ENCODE peak calls at places on chromosomes 1 and 21, in eight cellular contexts. O is pancreas, C is upper lobe of right lung, T is PC-3, F is suprapubic skin, E is endothelial cell of umbilical vein, I is gastrocnemius medialis, L is fibroblast of lung. Y is an unnamed sample.
A peak's percentile ranks its signal among the peaks of the same experiment; 100 is the strongest.

GRCh38 chr1:154733621-154734020 is 125.6 kb upstream of the ADAR start:
- DNase-seq in O (no peak), C (no peak), T (no peak), F (peak; percentile 60), E (no peak), I (no peak), L (no peak), Y (no peak)

GRCh38 chr21:25688284-25689035 is 46.2 kb downstream of the ATP5PF start:
- DNase-seq in O (no peak), C (no peak), T (no peak), F (no peak), E (peak; percentile 62), I (no peak), L (no peak), Y (no peak)

GRCh38 chr1:165883056-165883455 is 55.6 kb downstream of the UCK2 start:
- DNase-seq in O (no peak), C (no peak), T (peak; percentile 79), F (no peak), E (no peak), I (no peak), L (no peak), Y (no peak)

GRCh38 chr1:226938903-226939438 is 1.1 kb upstream of the COQ8A start:
- DNase-seq in O (no peak), C (no peak), T (peak; percentile 74), F (no peak), E (peak; percentile 55), I (no peak), L (peak; percentile 66), Y (no peak)

GRCh38 chr1:224791362-224791941 is 138.0 kb upstream of the DNAH14 start:
- DNase-seq in O (no peak), C (no peak), T (no peak), F (no peak), E (no peak), I (no peak), L (no peak), Y (no peak)

GRCh38 chr1:112618114-112618720 is 724 bp downstream of the ST7L start:
- DNase-seq in O (no peak), C (no peak), T (no peak), F (no peak), E (peak; percentile 64), I (no peak), L (peak; percentile 32), Y (no peak)

GRCh38 chr21:37157938-37158337 is 84.9 kb downstream of the TTC3 start:
- DNase-seq in O (no peak), C (no peak), T (no peak), F (no peak), E (no peak), I (no peak), L (no peak), Y (no peak)

GRCh38 chr1:54403808-54404261 is 2.4 kb downstream of the SSBP3 start:
- DNase-seq in O (no peak), C (no peak), T (peak; percentile 60), F (no peak), E (peak; percentile 62), I (no peak), L (peak; percentile 60), Y (no peak)

GRCh38 chr1:155166373-155167165 is 6.5 kb downstream of the KRTCAP2 start:
- DNase-seq in O (no peak), C (peak; percentile 70), T (no peak), F (peak; percentile 78), E (peak; percentile 86), I (peak; percentile 40), L (peak; percentile 14), Y (no peak)

GRCh38 chr1:207518608-207519239 is 22.8 kb downstream of the CR1 start:
- DNase-seq in O (no peak), C (no peak), T (no peak), F (no peak), E (no peak), I (no peak), L (no peak), Y (no peak)

GRCh38 chr1:2969870-2970291 is 51.4 kb upstream of the ACTRT2 start:
- DNase-seq in O (no peak), C (peak; percentile 43), T (no peak), F (peak; percentile 19), E (no peak), I (no peak), L (no peak), Y (no peak)

GRCh38 chr1:221987860-221988520 is 246.1 kb upstream of the DUSP10 start:
- DNase-seq in O (no peak), C (no peak), T (peak; percentile 95), F (no peak), E (no peak), I (no peak), L (peak; percentile 83), Y (no peak)

GRCh38 chr1:28147264-28148094 is 29.0 kb downstream of the PTAFR start:
- DNase-seq in O (no peak), C (no peak), T (peak; percentile 15), F (no peak), E (no peak), I (no peak), L (no peak), Y (no peak)

GRCh38 chr1:161054805-161055204 is 9.0 kb upstream of the USF1 start:
- DNase-seq in O (no peak), C (no peak), T (no peak), F (no peak), E (no peak), I (no peak), L (no peak), Y (no peak)

GRCh38 chr1:201706109-201706508 is 122.8 kb upstream of the IPO9 start:
- DNase-seq in O (no peak), C (no peak), T (no peak), F (no peak), E (no peak), I (no peak), L (no peak), Y (no peak)

GRCh38 chr1:169545472-169545871 is 40.8 kb downstream of the F5 start:
- DNase-seq in O (no peak), C (no peak), T (no peak), F (no peak), E (no peak), I (no peak), L (no peak), Y (no peak)

DNA sequence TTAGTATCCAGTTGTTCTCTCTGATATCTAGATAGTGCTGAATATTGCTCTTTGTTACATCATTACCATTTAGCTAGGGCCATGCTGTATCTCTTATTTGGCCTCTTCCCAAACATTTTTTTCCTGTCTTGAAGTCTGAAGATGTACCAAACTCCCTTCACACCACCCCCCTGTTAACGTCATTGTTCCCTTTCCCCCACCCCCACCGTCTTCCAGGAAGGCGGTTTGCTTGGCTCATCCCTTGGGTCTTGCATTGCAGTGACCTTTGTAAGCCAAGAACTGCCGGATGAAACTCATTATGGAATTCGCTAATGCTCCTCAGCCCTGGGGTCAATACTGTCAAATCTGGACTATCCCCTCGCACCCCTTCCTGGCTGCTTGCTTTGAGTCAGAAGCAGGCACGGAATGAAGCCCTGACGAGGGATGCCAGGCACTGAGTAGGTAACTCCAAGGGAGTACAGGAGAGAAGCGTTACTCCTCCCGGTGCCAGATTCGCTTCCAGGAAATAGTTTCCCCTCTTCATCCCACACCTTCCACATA is 283.1 kb downstream of the TM2D1 start:
- DNase-seq in O (no peak), C (no peak), T (no peak), F (no peak), E (no peak), I (peak; percentile 13), L (peak; percentile 90), Y (no peak)
- H3K4me1 ChIP-seq in O (no peaks in the 10 kb centered on the region), C (peaks cover 16% of the 10 kb centered on the region), T (no peaks in the 10 kb centered on the region), F (peaks cover 8% of the 10 kb centered on the region), E (peaks cover 15% of the 10 kb centered on the region), I (no peaks in the 10 kb centered on the region), L (no peaks in the 10 kb centered on the region), Y (peaks cover 11% of the 10 kb centered on the region)

DNA sequence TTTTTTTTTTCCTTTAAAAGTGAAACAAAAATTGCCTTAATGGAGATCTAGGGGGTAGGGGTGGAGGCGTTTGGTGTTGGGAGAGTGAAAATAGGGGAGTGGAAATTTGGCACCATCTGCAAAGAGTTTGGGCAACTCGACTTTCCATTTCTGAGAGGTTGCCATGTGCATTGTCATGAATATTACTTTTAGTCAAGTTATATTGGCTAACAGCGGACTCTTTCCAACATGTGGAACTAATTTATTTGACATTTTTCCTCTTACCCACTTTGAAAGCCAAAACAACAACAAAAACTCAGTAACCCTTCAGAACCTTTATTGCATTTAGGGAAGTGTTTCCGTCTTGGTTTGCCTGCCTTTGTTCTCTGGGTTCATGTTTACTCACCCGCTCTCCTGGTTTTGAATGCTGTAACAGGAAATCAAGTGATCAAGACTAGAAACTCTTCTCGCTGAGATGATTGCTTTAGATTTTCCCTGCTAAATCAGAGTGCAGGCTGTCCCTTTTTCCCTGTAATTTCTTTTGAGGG is 70.4 kb downstream of the CACHD1 start:
- DNase-seq in O (no peak), C (no peak), T (no peak), F (no peak), E (peak; percentile 81), I (no peak), L (peak; percentile 51), Y (no peak)
- H3K4me3 ChIP-seq in O (peak overlapping the region; percentile 5), C (peak overlapping the region; percentile 27), T (no peak overlapping the region), F (peak overlapping the region; percentile 27), E (no peak overlapping the region), I (peak overlapping the region; percentile 29), L (peak overlapping the region; percentile 41), Y (no peak overlapping the region)

DNA sequence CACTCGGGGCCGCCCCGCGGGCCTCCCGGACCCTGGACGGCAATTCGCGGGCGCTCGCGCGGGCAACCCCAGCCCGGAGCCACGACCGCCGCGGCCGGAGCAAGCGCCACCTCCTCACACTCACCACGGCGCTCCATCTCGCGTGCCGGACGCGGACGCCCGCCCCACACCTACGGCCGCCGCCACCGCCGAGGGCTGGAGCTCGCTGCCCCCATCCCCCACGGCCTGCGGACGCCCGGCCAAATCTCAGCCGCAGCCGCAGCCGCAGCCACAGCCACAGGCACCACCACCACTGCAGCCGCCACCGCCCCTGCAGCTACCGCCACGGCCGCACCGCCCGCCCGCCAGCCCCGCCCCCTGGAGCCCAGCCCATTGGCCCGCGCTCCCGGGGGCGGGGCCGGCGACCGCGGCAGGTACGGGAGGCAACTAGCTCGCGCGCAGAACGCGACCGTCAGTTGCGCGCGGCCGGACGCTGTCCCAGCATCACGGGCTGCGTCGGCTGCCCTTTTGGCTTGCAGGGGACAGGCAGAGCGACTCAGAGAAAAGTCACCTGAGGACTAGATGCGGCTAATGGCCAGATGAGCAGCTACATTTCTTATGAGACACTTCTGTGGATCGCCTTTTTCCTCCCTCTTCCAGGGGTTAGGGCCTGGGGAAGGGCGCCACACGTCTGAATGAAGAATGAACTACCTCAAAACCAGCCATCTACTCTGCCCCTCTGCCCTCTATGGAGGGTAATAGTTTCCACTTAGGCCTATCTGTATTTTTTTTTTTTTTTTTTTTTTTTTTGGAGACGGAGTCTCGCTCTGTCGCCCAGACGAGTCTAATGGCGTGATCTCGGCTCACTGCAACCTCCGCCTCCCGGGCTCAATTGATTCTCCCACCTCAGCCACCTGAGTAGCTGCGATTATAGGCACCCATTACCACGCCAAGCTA is at the start of gene ARHGAP29:
- DNase-seq in O (peak; percentile 90), C (peak; percentile 93), T (peak; percentile 94), F (peak; percentile 83), E (peak; percentile 86), I (peak; percentile 60), L (peak; percentile 44), Y (peak; percentile 86)
- TF ChIP-seq CTCF in O (no peak), C (no peak), T (no peak), F (no peak), E (no peak), I (no peak), L (peak; percentile 3), Y (no peak)

DNA sequence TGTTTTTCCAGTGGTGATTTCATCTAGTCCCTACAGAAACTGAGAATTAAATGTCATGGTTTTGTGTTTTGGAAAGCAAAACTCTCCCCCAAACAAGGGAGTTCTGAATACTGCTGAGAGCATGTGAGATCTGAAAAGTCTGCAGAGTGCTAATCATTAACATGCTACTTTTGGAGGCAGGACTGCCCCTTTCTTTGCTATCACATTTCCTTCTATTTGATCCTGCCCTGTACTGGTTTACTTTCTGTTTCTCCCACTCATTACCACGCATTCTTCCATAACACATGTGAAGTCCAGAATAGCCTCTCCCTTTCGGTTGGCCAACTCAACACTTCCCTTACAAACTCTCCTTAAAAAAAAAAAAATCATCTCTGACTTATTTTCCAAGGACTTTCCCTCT is 63.6 kb downstream of the GADD45A start:
- DNase-seq in O (no peak), C (no peak), T (peak; percentile 25), F (no peak), E (peak; percentile 73), I (no peak), L (peak; percentile 75), Y (no peak)
- H3K4me1 ChIP-seq in O (peaks cover 20% of the 10 kb centered on the region), C (peaks cover 42% of the 10 kb centered on the region), T (peaks cover 58% of the 10 kb centered on the region), F (peaks cover 58% of the 10 kb centered on the region), E (peaks cover 57% of the 10 kb centered on the region), I (peaks cover 30% of the 10 kb centered on the region), L (peaks cover 31% of the 10 kb centered on the region), Y (peaks cover 87% of the 10 kb centered on the region)

Y was measured in ascending aorta.